ENCODE peak calls at places on chromosomes 13 and 19, in ten cellular contexts. One of them, this sample, is unnamed.

GRCh38 chr19:1445185-1445931 is 4.6 kb upstream of the APC2 start:
- DNase-seq in HFF-Myc: no peak
- DNase-seq in dorsolateral prefrontal cortex: peak; percentile 69
- DNase-seq in fibroblast of mammary gland: peak; percentile 44
- DNase-seq in GM12864: no peak
- DNase-seq in epithelial cell of esophagus: peak; percentile 62
- DNase-seq in astrocyte: no peak
- DNase-seq in cardiac fibroblast: peak; percentile 55
- DNase-seq in upper lobe of left lung: peak; percentile 96
- DNase-seq in neural progenitor cell: peak; percentile 82
- DNase-seq in this sample: no peak

GRCh38 chr13:34507630-34508029 is 434.4 kb upstream of the NBEA start:
- DNase-seq in HFF-Myc: no peak
- DNase-seq in dorsolateral prefrontal cortex: no peak
- DNase-seq in fibroblast of mammary gland: no peak
- DNase-seq in GM12864: no peak
- DNase-seq in epithelial cell of esophagus: no peak
- DNase-seq in astrocyte: peak; percentile 37
- DNase-seq in cardiac fibroblast: no peak
- DNase-seq in upper lobe of left lung: no peak
- DNase-seq in neural progenitor cell: no peak
- DNase-seq in this sample: no peak

GRCh38 chr19:776549-776948 is 20.7 kb upstream of the PTBP1 start:
- DNase-seq in HFF-Myc: no peak
- DNase-seq in dorsolateral prefrontal cortex: no peak
- DNase-seq in fibroblast of mammary gland: no peak
- DNase-seq in GM12864: no peak
- DNase-seq in epithelial cell of esophagus: peak; percentile 78
- DNase-seq in astrocyte: no peak
- DNase-seq in cardiac fibroblast: no peak
- DNase-seq in upper lobe of left lung: no peak
- DNase-seq in neural progenitor cell: no peak
- DNase-seq in this sample: no peak

GRCh38 chr19:17933414-17934129 is 757 bp downstream of the CCDC124 start:
- DNase-seq in HFF-Myc: no peak
- DNase-seq in dorsolateral prefrontal cortex: no peak
- DNase-seq in fibroblast of mammary gland: peak; percentile 63
- DNase-seq in GM12864: no peak
- DNase-seq in epithelial cell of esophagus: peak; percentile 92
- DNase-seq in astrocyte: peak; percentile 29
- DNase-seq in cardiac fibroblast: peak; percentile 36
- DNase-seq in upper lobe of left lung: no peak
- DNase-seq in neural progenitor cell: no peak
- DNase-seq in this sample: peak; percentile 27

GRCh38 chr13:113758651-113759524 is at the start of gene TMEM255B:
- DNase-seq in HFF-Myc: no peak
- DNase-seq in dorsolateral prefrontal cortex: peak; percentile 77
- DNase-seq in fibroblast of mammary gland: peak; percentile 49
- DNase-seq in GM12864: no peak
- DNase-seq in epithelial cell of esophagus: peak; percentile 73
- DNase-seq in astrocyte: peak; percentile 30
- DNase-seq in cardiac fibroblast: peak; percentile 72
- DNase-seq in upper lobe of left lung: peak; percentile 98
- DNase-seq in neural progenitor cell: peak; percentile 91
- DNase-seq in this sample: no peak

GRCh38 chr13:39462456-39462855 is 140.5 kb downstream of the LHFPL6 start:
- DNase-seq in HFF-Myc: no peak
- DNase-seq in dorsolateral prefrontal cortex: no peak
- DNase-seq in fibroblast of mammary gland: no peak
- DNase-seq in GM12864: no peak
- DNase-seq in epithelial cell of esophagus: peak; percentile 27
- DNase-seq in astrocyte: peak; percentile 57
- DNase-seq in cardiac fibroblast: peak; percentile 71
- DNase-seq in upper lobe of left lung: no peak
- DNase-seq in neural progenitor cell: no peak
- DNase-seq in this sample: no peak

GRCh38 chr13:99496322-99497142 is 4.7 kb upstream of the TM9SF2 start:
- DNase-seq in HFF-Myc: no peak
- DNase-seq in dorsolateral prefrontal cortex: no peak
- DNase-seq in fibroblast of mammary gland: peak; percentile 88
- DNase-seq in GM12864: peak; percentile 88
- DNase-seq in epithelial cell of esophagus: no peak
- DNase-seq in astrocyte: peak; percentile 6
- DNase-seq in cardiac fibroblast: peak; percentile 22
- DNase-seq in upper lobe of left lung: no peak
- DNase-seq in neural progenitor cell: no peak
- DNase-seq in this sample: no peak

GRCh38 chr19:10084803-10085202 is 1.3 kb upstream of the SHFL start:
- DNase-seq in HFF-Myc: no peak
- DNase-seq in dorsolateral prefrontal cortex: no peak
- DNase-seq in fibroblast of mammary gland: no peak
- DNase-seq in GM12864: no peak
- DNase-seq in epithelial cell of esophagus: no peak
- DNase-seq in astrocyte: no peak
- DNase-seq in cardiac fibroblast: no peak
- DNase-seq in upper lobe of left lung: no peak
- DNase-seq in neural progenitor cell: no peak
- DNase-seq in this sample: no peak

GRCh38 chr19:24086974-24087595 is at the start of gene ZNF254:
- DNase-seq in HFF-Myc: peak; percentile 85
- DNase-seq in dorsolateral prefrontal cortex: peak; percentile 94
- DNase-seq in fibroblast of mammary gland: peak; percentile 95
- DNase-seq in GM12864: peak; percentile 95
- DNase-seq in epithelial cell of esophagus: peak; percentile 97
- DNase-seq in astrocyte: peak; percentile 92
- DNase-seq in cardiac fibroblast: peak; percentile 95
- DNase-seq in upper lobe of left lung: peak; percentile 79
- DNase-seq in neural progenitor cell: peak; percentile 97
- DNase-seq in this sample: peak; percentile 95

DNA sequence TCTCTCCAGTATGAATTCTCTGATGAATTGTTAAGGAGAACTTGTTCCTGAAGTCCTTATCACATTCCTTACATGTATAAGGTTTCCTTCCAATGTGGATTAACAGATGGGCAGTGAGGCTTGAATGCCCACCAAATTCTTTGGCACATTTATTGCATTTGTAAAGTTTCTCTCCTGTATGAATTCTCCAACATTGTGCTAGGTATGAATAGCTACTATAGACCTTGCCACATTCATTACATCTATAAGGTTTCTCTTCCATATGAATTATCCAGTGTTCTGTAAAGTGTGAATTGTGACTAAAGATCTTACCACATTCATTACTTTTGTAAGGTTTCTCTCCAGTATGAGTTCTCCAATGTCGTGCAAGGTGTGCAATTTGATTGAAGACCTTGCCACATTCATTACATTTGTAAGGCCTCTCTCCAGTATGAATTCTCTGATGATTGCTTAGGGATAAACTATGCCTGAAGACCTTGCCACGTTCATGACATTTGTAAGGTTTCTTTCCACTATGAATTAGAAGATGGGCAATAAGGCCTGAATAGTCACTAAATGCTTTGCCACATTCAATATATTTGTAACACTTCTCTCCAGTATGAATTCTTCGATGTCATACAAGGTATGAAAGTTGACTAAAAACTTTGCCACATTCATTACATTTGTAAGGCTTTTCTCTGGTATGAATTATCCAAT is 20.4 kb downstream of the ZNF578 start:
- DNase-seq in HFF-Myc: no peak
- DNase-seq in dorsolateral prefrontal cortex: no peak
- DNase-seq in fibroblast of mammary gland: peak; percentile 8
- DNase-seq in GM12864: no peak
- DNase-seq in epithelial cell of esophagus: no peak
- DNase-seq in astrocyte: no peak
- DNase-seq in cardiac fibroblast: peak; percentile 4
- DNase-seq in upper lobe of left lung: no peak
- DNase-seq in neural progenitor cell: no peak
- DNase-seq in this sample: no peak
- H3K4me3 ChIP-seq in HFF-Myc: no peak overlapping the region
- H3K4me3 ChIP-seq in dorsolateral prefrontal cortex: no peak overlapping the region
- H3K4me3 ChIP-seq in fibroblast of mammary gland: no peak overlapping the region
- H3K4me3 ChIP-seq in GM12864: no peak overlapping the region
- H3K4me3 ChIP-seq in epithelial cell of esophagus: no peak overlapping the region
- H3K4me3 ChIP-seq in astrocyte: no peak overlapping the region
- H3K4me3 ChIP-seq in cardiac fibroblast: no peak overlapping the region
- H3K4me3 ChIP-seq in upper lobe of left lung: no peak overlapping the region
- H3K4me3 ChIP-seq in neural progenitor cell: no peak overlapping the region
- H3K4me3 ChIP-seq in this sample: no peak overlapping the region

GRCh38 chr19:11452814-11453335 is 17.4 kb downstream of the PRKCSH start:
- DNase-seq in HFF-Myc: no peak
- DNase-seq in dorsolateral prefrontal cortex: no peak
- DNase-seq in fibroblast of mammary gland: no peak
- DNase-seq in GM12864: no peak
- DNase-seq in epithelial cell of esophagus: no peak
- DNase-seq in astrocyte: no peak
- DNase-seq in cardiac fibroblast: no peak
- DNase-seq in upper lobe of left lung: no peak
- DNase-seq in neural progenitor cell: no peak
- DNase-seq in this sample: no peak

GRCh38 chr19:11451942-11452813 is 16.7 kb downstream of the PRKCSH start:
- DNase-seq in HFF-Myc: no peak
- DNase-seq in dorsolateral prefrontal cortex: no peak
- DNase-seq in fibroblast of mammary gland: no peak
- DNase-seq in GM12864: no peak
- DNase-seq in epithelial cell of esophagus: no peak
- DNase-seq in astrocyte: no peak
- DNase-seq in cardiac fibroblast: no peak
- DNase-seq in upper lobe of left lung: no peak
- DNase-seq in neural progenitor cell: peak; percentile 45
- DNase-seq in this sample: no peak

GRCh38 chr19:11451327-11451941 is 16.0 kb downstream of the PRKCSH start:
- DNase-seq in HFF-Myc: no peak
- DNase-seq in dorsolateral prefrontal cortex: no peak
- DNase-seq in fibroblast of mammary gland: no peak
- DNase-seq in GM12864: no peak
- DNase-seq in epithelial cell of esophagus: no peak
- DNase-seq in astrocyte: no peak
- DNase-seq in cardiac fibroblast: no peak
- DNase-seq in upper lobe of left lung: no peak
- DNase-seq in neural progenitor cell: no peak
- DNase-seq in this sample: no peak

GRCh38 chr19:11456659-11457058 is 21.2 kb downstream of the PRKCSH start:
- DNase-seq in HFF-Myc: no peak
- DNase-seq in dorsolateral prefrontal cortex: no peak
- DNase-seq in fibroblast of mammary gland: no peak
- DNase-seq in GM12864: no peak
- DNase-seq in epithelial cell of esophagus: no peak
- DNase-seq in astrocyte: no peak
- DNase-seq in cardiac fibroblast: no peak
- DNase-seq in upper lobe of left lung: no peak
- DNase-seq in neural progenitor cell: no peak
- DNase-seq in this sample: no peak

DNA sequence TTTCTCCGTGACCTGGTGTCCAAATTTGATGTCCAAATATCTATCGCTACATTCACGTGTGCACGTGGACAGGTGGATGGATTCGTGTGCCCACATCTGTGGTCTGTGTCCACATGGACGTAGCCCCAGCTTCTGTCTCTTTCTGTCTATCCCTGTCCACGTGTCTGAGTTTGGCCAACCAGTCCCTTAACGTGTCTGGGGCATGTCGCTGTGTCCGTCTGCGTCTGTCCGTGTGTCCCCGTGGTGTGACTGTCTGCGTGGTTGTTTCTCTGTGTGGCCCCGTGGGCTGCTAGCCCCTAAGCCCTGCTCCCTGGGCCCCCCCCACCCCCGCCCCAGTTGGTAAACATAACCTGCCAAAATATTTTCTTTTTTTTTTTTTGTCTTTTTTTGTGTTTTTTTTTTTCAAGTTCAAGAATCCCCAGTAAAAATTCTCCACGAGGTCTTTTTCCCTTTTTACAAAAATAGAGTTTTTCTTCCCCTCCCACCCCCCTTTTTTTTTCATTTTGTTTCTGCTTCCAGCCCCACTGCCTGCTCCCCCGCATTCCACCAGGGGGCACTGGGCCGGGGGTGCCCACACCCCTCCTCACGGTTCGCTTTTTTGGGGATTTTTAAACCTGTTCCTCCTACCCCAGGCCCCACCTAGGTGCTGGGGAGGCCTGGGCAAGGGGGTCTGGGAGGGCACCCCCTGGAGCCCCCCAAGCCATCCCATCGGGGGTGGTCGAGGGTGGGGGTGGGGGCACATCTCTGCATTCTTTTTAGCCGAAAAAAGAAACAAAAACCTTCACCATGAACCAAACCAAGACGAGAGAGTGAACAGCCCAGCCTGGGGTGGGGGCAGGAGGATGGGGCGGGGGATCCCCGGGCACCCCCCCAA is 18.3 kb downstream of the PRKCSH start:
- DNase-seq in HFF-Myc: no peak
- DNase-seq in dorsolateral prefrontal cortex: no peak
- DNase-seq in fibroblast of mammary gland: no peak
- DNase-seq in GM12864: no peak
- DNase-seq in epithelial cell of esophagus: no peak
- DNase-seq in astrocyte: no peak
- DNase-seq in cardiac fibroblast: no peak
- DNase-seq in upper lobe of left lung: no peak
- DNase-seq in neural progenitor cell: peak; percentile 63
- DNase-seq in this sample: no peak
- TF ChIP-seq CTCF in HFF-Myc: peak; percentile 64
- TF ChIP-seq CTCF in dorsolateral prefrontal cortex: peak; percentile 35
- TF ChIP-seq CTCF in fibroblast of mammary gland: peak; percentile 35
- TF ChIP-seq CTCF in GM12864: peak; percentile 66
- TF ChIP-seq CTCF in epithelial cell of esophagus: peak; percentile 22
- TF ChIP-seq CTCF in astrocyte: no peak
- TF ChIP-seq CTCF in cardiac fibroblast: peak; percentile 47
- TF ChIP-seq CTCF in upper lobe of left lung: peak; percentile 24
- TF ChIP-seq CTCF in neural progenitor cell: peak; percentile 74
- TF ChIP-seq CTCF in this sample: no peak

DNA sequence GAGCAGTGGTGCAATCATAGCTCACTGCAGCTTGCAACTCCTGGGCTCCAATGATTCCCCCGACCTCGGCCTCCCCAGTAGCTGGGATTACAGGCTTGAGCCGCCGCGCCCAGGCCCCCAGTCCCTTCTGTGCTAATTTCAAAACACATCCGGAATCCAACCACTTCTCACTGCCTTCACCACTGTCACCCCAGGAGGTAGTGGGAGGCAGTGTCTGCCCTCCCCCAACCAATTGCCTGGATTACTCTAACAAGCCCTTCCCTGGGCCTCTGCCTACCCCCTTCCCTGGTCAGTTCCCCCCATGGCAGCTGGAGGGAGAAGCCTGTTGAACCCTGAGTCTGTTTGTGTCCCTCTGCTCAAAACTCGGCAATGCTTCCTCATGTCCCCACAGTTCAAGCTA is 2.3 kb downstream of the PRAM1 start:
- DNase-seq in HFF-Myc: no peak
- DNase-seq in dorsolateral prefrontal cortex: no peak
- DNase-seq in fibroblast of mammary gland: no peak
- DNase-seq in GM12864: no peak
- DNase-seq in epithelial cell of esophagus: no peak
- DNase-seq in astrocyte: no peak
- DNase-seq in cardiac fibroblast: peak; percentile 7
- DNase-seq in upper lobe of left lung: peak; percentile 68
- DNase-seq in neural progenitor cell: peak; percentile 42
- DNase-seq in this sample: no peak
- H3K4me3 ChIP-seq in HFF-Myc: no peak overlapping the region
- H3K4me3 ChIP-seq in dorsolateral prefrontal cortex: no peak overlapping the region
- H3K4me3 ChIP-seq in fibroblast of mammary gland: no peak overlapping the region
- H3K4me3 ChIP-seq in GM12864: no peak overlapping the region
- H3K4me3 ChIP-seq in epithelial cell of esophagus: no peak overlapping the region
- H3K4me3 ChIP-seq in astrocyte: no peak overlapping the region
- H3K4me3 ChIP-seq in cardiac fibroblast: no peak overlapping the region
- H3K4me3 ChIP-seq in upper lobe of left lung: peak overlapping the region; percentile 3
- H3K4me3 ChIP-seq in neural progenitor cell: no peak overlapping the region
- H3K4me3 ChIP-seq in this sample: no peak overlapping the region

GRCh38 chr13:29959086-29959485 is 108.7 kb upstream of the UBL3 start:
- DNase-seq in HFF-Myc: no peak
- DNase-seq in dorsolateral prefrontal cortex: no peak
- DNase-seq in fibroblast of mammary gland: no peak
- DNase-seq in GM12864: no peak
- DNase-seq in epithelial cell of esophagus: no peak
- DNase-seq in astrocyte: no peak
- DNase-seq in cardiac fibroblast: no peak
- DNase-seq in upper lobe of left lung: no peak
- DNase-seq in neural progenitor cell: no peak
- DNase-seq in this sample: no peak
- TF ChIP-seq CTCF in HFF-Myc: no peak
- TF ChIP-seq CTCF in dorsolateral prefrontal cortex: no peak
- TF ChIP-seq CTCF in fibroblast of mammary gland: no peak
- TF ChIP-seq CTCF in GM12864: no peak
- TF ChIP-seq CTCF in epithelial cell of esophagus: no peak
- TF ChIP-seq CTCF in astrocyte: no peak
- TF ChIP-seq CTCF in cardiac fibroblast: no peak
- TF ChIP-seq CTCF in upper lobe of left lung: no peak
- TF ChIP-seq CTCF in neural progenitor cell: no peak
- TF ChIP-seq CTCF in this sample: no peak

This sample was measured in LNCaP clone FGC.